ENCODE peak calls at places on chromosomes 11 and 22, in eight cellular contexts. L is A549, S is K562, Y is tibial nerve, O is stomach, W is sigmoid colon, X is ovary, J is HepG2. E is an unnamed sample.

GRCh38 chr11:15006139-15006759 is 34.1 kb upstream of the CALCA start:
- DNase-seq in O (no peak), S (peak), W (no peak), X (no peak), J (peak), Y (no peak), L (no peak), E (no peak)

GRCh38 chr11:46480909-46481308 is 89.3 kb upstream of the CHRM4 start:
- DNase-seq in J (no peak), Y (no peak), L (no peak), O (no peak), S (no peak), X (no peak), W (no peak), E (no peak)

GRCh38 chr22:50673231-50674126 is 856 bp downstream of the SHANK3 start:
- DNase-seq in Y (no peak), X (no peak), W (no peak), L (no peak), O (no peak), J (no peak), S (peak), E (peak)

GRCh38 chr11:92048415-92048814 is 176.2 kb upstream of the FAT3 start:
- DNase-seq in L (no peak), S (no peak), J (no peak), W (no peak), O (no peak), X (no peak), Y (no peak), E (no peak)

GRCh38 chr22:27170491-27170890 is 513.1 kb downstream of the MIAT start:
- DNase-seq in L (peak), W (peak), J (no peak), S (no peak), X (peak), Y (peak), O (no peak), E (no peak)

GRCh38 chr11:123063396-123064267 is 1.7 kb upstream of the HSPA8 start:
- DNase-seq in J (peak), X (no peak), O (peak), S (no peak), L (no peak), W (peak), Y (peak), E (peak)

GRCh38 chr11:69865707-69866106 is 46.5 kb upstream of the FGF3 start:
- DNase-seq in O (no peak), Y (no peak), J (no peak), X (no peak), S (no peak), L (no peak), W (no peak), E (no peak)

GRCh38 chr22:17770180-17771077 is 3.8 kb downstream of the BID start:
- DNase-seq in J (no peak), L (no peak), O (no peak), Y (no peak), S (no peak), X (no peak), W (no peak), E (no peak)

GRCh38 chr22:30308518-30309230 is 18.1 kb downstream of the TBC1D10A start:
- DNase-seq in J (no peak), Y (no peak), W (peak), O (no peak), S (no peak), L (no peak), X (no peak), E (no peak)

GRCh38 chr11:37459430-37459829 is 861.4 kb upstream of the RAG2 start:
- DNase-seq in O (no peak), L (no peak), W (no peak), S (no peak), Y (no peak), J (no peak), X (no peak), E (no peak)

GRCh38 chr11:96272542-96273306 is 70.3 kb downstream of the MAML2 start:
- DNase-seq in O (peak), X (no peak), W (no peak), Y (no peak), L (no peak), S (no peak), J (no peak), E (no peak)

DNA sequence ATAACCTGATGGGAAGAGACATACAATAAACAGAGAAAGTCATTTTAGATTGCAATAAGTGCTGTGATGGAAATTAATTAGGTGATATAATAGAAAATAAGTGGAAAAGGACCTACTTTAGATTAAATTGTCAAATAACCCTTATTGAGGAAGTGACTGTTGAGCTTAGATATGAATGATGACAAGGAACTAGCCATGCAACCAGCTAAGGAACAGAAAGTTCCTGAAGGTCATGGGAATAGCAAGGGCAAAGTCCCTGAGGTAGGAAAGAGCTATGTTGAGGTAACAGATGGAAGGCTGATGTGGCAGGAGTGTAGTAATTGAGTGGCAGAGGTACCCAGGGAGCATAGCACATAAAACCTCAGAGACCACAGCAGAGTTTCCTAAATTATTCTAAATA is 135.2 kb downstream of the WNT11 start:
- DNase-seq in W (no peak), O (no peak), S (no peak), L (no peak), J (no peak), Y (no peak), X (no peak), E (no peak)
- TF ChIP-seq EP300 in W (no peak), O (no peak), S (no peak), L (no peak), J (no peak), Y (no peak), X (no peak), E (no peak)

GRCh38 chr11:124172599-124172998 is 10.5 kb upstream of the OR10D3 start:
- DNase-seq in J (no peak), Y (no peak), X (no peak), S (no peak), L (no peak), O (no peak), W (no peak), E (no peak)

GRCh38 chr11:124174001-124174400 is 9.1 kb upstream of the OR10D3 start:
- DNase-seq in J (peak), X (no peak), S (peak), L (peak), W (no peak), O (no peak), Y (no peak), E (no peak)

GRCh38 chr11:124172076-124172475 is 11.1 kb upstream of the OR10D3 start:
- DNase-seq in J (no peak), L (no peak), O (no peak), X (no peak), Y (no peak), S (no peak), W (no peak), E (no peak)

GRCh38 chr11:124167852-124168251 is 15.3 kb upstream of the OR10D3 start:
- DNase-seq in X (no peak), Y (no peak), L (no peak), W (no peak), O (no peak), J (no peak), S (no peak), E (no peak)

DNA sequence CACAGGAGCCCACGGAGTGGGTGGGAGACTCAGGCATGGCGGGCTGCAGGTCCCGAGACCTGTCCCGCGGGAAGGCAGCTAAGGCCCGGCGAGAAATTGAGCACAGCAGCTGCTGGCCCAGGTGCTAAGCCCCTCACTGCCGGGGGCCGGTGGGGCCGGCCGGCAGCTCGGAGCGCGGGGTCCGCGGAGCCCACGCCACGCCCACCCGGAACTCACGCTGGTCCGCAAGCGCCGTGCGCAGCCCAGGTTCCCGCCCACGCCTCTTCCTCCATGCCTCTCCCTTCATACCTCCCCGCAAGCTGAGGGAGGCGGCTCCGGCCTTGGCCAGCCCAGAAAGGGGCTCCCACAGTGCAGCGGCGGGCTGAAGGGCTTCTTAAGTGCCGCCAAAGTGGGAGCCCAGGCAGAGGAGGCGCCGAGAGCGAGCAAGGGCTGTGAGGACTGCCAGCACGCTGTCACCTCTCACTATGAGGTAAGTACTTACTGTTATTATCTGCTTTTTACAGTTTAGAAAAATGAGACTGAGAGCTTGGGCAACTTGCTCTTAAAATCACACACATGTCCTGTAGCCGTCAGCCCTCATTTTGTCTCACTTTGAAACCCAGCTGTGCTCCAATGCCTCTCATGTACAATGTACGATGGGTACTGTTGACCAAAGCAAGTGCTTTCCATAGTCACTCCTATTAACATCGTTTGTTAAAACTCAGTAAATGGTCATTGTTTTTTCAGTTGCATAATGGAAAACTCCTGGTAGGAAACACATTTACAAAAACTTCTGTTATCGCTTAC is 12.2 kb upstream of the OR10D3 start:
- DNase-seq in J (no peak), X (no peak), O (no peak), L (no peak), Y (no peak), S (peak), W (no peak), E (no peak)
- TF ChIP-seq EP300 in J (no peak), X (no peak), O (no peak), L (no peak), Y (no peak), S (no peak), W (no peak), E (no peak)

DNA sequence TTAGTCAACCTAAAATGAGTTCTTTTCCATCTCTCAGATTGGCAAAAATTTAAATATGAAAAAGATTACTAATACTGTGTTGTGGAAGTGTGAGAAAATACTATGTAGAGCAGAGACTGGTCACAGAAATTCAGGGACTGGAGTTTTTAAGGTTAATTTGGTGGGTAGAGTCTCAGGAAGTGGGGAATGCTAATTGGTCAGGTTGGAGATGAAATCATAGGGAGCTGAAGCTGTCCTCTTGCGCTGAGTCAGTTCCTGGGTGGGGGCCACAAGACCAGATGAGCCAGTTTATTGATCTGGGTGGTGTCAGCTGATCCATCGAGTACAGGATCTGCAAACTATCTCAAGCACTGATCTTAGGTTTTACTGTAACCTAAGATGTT is 29.4 kb upstream of the TMEM86A start:
- DNase-seq in W (no peak), X (no peak), O (no peak), Y (no peak), L (no peak), S (no peak), J (no peak), E (no peak)
- TF ChIP-seq EP300 in W (no peak), X (no peak), O (no peak), Y (no peak), L (no peak), S (no peak), J (no peak), E (no peak)

GRCh38 chr11:65538915-65539374 is 14.1 kb downstream of the SCYL1 start:
- DNase-seq in L (no peak), X (no peak), S (no peak), O (no peak), J (no peak), Y (no peak), W (no peak), E (no peak)
- TF ChIP-seq EP300 in L (no peak), X (no peak), S (no peak), O (no peak), J (no peak), Y (no peak), W (no peak), E (no peak)

DNA sequence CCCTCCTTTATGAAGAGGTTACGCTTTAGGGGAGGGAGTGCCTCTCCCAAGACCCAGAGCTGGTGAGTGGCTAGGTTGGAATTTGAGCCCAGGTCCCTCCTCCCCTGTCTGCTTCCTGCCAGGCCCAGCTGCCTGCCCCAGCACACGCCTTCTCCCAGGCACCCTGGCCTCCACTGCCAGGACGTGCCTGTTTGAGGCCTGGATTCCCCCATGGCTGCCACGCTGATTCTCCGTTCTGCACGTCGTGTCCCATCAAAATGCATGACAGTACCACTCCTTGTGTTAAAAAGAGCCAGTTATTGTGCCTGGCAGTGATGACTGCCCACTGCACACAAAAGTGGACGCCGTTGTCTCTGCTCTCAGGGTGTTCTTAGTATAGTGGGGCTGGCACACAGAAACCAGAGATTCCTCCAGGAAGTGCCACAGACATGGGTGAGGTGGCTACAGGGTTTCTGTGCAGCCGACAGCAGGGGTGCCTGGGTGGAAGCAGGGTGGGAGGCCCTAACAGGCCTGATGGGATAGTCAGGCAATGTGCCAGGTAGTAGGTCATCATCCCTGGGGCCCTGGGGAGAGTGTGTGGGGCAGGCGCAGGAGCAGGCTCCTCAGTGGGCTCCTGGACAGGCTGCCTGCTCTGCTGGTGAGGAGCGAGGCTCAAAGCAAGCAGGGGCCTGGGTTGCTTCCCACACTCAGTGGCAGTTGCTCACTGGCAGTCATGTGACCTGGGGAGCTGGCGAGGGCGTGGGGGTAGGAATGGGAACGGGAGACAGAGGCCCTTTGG is 24.2 kb downstream of the MED15 start:
- DNase-seq in O (peak), W (peak), S (peak), X (no peak), L (peak), J (peak), Y (no peak), E (no peak)
- TF ChIP-seq EP300 in O (no peak), W (no peak), S (no peak), X (no peak), L (no peak), J (no peak), Y (no peak), E (no peak)